ENCODE peak calls at places on chromosomes 16 and 17, in six cellular contexts. T is PC-3, Q is body of pancreas, P is Karpas-422, E is cardiac muscle cell, B is colonic mucosa. I is an unnamed sample.

GRCh38 chr17:79803997-79804855 is 7.3 kb upstream of the CBX8 start:
- DNase-seq in T (no peak), Q (no peak), P (peak), E (no peak), B (no peak), I (no peak)

GRCh38 chr16:67641779-67642708 is 2.9 kb upstream of the CARMIL2 start:
- DNase-seq in T (peak), Q (peak), P (peak), E (no peak), B (no peak), I (peak)

GRCh38 chr17:45425125-45425983 is 7.3 kb downstream of the ARHGAP27 start:
- DNase-seq in T (peak), Q (peak), P (peak), E (peak), B (peak), I (peak)

GRCh38 chr16:55341681-55342080 is 17.7 kb downstream of the IRX6 start:
- DNase-seq in T (no peak), Q (no peak), P (no peak), E (no peak), B (no peak), I (no peak)

GRCh38 chr17:50653738-50654137 is 19.1 kb downstream of the ABCC3 start:
- DNase-seq in T (no peak), Q (no peak), P (peak), E (no peak), B (no peak), I (no peak)

GRCh38 chr17:32814837-32815236 is 62.1 kb downstream of the MYO1D start:
- DNase-seq in T (no peak), Q (no peak), P (no peak), E (no peak), B (no peak), I (no peak)

GRCh38 chr17:79910985-79911361 is 71.7 kb upstream of the CBX4 start:
- DNase-seq in T (no peak), Q (no peak), P (no peak), E (no peak), B (no peak), I (no peak)

GRCh38 chr17:17375826-17376225 is 72.7 kb downstream of the NT5M start:
- DNase-seq in T (peak), Q (no peak), P (no peak), E (no peak), B (no peak), I (no peak)

GRCh38 chr16:58036943-58037342 is 11.4 kb downstream of the MMP15 start:
- DNase-seq in T (no peak), Q (no peak), P (no peak), E (no peak), B (no peak), I (no peak)

GRCh38 chr16:57061084-57061905 is 31.1 kb upstream of the CPNE2 start:
- DNase-seq in T (peak), Q (no peak), P (no peak), E (no peak), B (no peak), I (no peak)

GRCh38 chr17:49020609-49021008 is 23.4 kb downstream of the IGF2BP1 start:
- DNase-seq in T (no peak), Q (no peak), P (no peak), E (no peak), B (no peak), I (no peak)

GRCh38 chr16:79653337-79654000 is 52.9 kb upstream of the MAF start:
- DNase-seq in T (no peak), Q (peak), P (no peak), E (peak), B (peak), I (peak)

GRCh38 chr16:47143329-47143676 is 442 bp downstream of the NETO2 start:
- DNase-seq in T (peak), Q (peak), P (peak), E (peak), B (peak), I (peak)

GRCh38 chr17:5898406-5898805 is 171.8 kb upstream of the WSCD1 start:
- DNase-seq in T (no peak), Q (no peak), P (no peak), E (no peak), B (no peak), I (no peak)

GRCh38 chr17:28997811-28998210 is 8.0 kb downstream of the SEZ6 start:
- DNase-seq in T (no peak), Q (no peak), P (no peak), E (no peak), B (no peak), I (no peak)

GRCh38 chr16:88119881-88120280 is 168.6 kb downstream of the BANP start:
- DNase-seq in T (no peak), Q (no peak), P (no peak), E (no peak), B (no peak), I (no peak)

GRCh38 chr17:43175213-43176118 is 4.5 kb downstream of the NBR1 start:
- DNase-seq in T (peak), Q (no peak), P (no peak), E (no peak), B (no peak), I (peak)

GRCh38 chr17:44078412-44078811 is 7.9 kb downstream of the G6PC3 start:
- DNase-seq in T (no peak), Q (no peak), P (no peak), E (no peak), B (no peak), I (no peak)

GRCh38 chr16:12798171-12798570 is 5.5 kb downstream of the CPPED1 start:
- DNase-seq in T (no peak), Q (no peak), P (no peak), E (no peak), B (no peak), I (no peak)

GRCh38 chr17:29241015-29241963 is 5.4 kb upstream of the CRYBA1 start:
- DNase-seq in T (peak), Q (no peak), P (peak), E (no peak), B (no peak), I (no peak)

GRCh38 chr16:5504028-5504758 is 406.6 kb upstream of the EEF2KMT start:
- DNase-seq in T (no peak), Q (no peak), P (no peak), E (no peak), B (no peak), I (no peak)

GRCh38 chr16:684961-685696 is 995 bp upstream of the JMJD8 start:
- DNase-seq in T (no peak), Q (peak), P (no peak), E (no peak), B (no peak), I (no peak)

DNA sequence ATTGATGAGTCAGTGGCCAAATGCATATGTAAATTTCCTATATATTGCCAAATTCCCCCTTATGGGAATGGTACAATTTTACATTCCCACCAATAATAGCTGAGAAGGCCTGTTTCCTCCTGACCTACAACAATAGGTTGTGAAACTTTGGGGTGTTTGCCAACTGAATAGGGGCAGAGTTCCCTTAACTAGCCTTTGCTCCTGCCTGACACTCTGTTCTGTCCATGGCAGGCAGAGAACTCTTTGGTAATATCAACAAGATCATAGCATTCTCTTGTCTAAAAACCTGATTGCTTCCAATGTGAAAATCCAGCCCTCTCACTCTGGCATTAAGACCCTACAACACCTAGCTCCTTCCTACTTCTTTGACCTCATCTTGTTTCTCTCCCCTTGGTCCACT is 149.7 kb downstream of the HAPSTR1 start:
- DNase-seq in T (no peak), Q (no peak), P (no peak), E (no peak), B (no peak), I (no peak)
- H3K27ac ChIP-seq in T (no peak), Q (no peak), P (no peak), E (no peak), B (no peak), I (no peak)

GRCh38 chr16:54077412-54077821 is 209.2 kb downstream of the IRX3 start:
- DNase-seq in T (peak), Q (no peak), P (no peak), E (no peak), B (no peak), I (no peak)
- H3K27ac ChIP-seq in T (peak), Q (no peak), P (no peak), E (peak), B (no peak), I (no peak)

GRCh38 chr17:34076743-34077631 is 178.1 kb upstream of the CCL2 start:
- DNase-seq in T (no peak), Q (peak), P (no peak), E (no peak), B (no peak), I (no peak)
- H3K27ac ChIP-seq in T (no peak), Q (peak), P (no peak), E (no peak), B (no peak), I (no peak)

DNA sequence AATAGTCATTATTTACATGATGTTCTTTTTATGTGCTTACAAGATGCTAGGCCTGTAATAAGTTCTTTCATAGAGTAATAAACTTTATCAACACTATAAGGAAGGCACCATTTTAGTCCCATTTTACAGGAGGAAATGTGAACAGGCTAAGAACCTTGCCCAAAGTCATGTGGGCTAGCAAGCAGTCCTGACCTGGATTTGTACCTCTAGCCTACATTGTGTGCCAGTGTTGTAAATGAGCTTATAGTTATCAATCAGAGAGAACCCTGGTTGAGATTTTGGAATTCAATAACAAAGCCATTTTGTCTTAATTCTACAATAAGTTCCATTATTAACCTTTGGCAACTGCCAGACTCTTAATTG is 6.7 kb upstream of the TBKBP1 start:
- DNase-seq in T (no peak), Q (no peak), P (no peak), E (no peak), B (no peak), I (no peak)
- H3K27ac ChIP-seq in T (no peak), Q (no peak), P (no peak), E (peak), B (no peak), I (no peak)

GRCh38 chr17:4333041-4333440 is 33.4 kb downstream of the UBE2G1 start:
- DNase-seq in T (no peak), Q (no peak), P (no peak), E (no peak), B (no peak), I (no peak)
- H3K27ac ChIP-seq in T (peak), Q (no peak), P (no peak), E (peak), B (no peak), I (no peak)

GRCh38 chr16:64898159-64898558 is 223.7 kb downstream of the CDH11 start:
- DNase-seq in T (no peak), Q (no peak), P (no peak), E (no peak), B (no peak), I (no peak)

GRCh38 chr16:64893386-64893785 is 228.5 kb downstream of the CDH11 start:
- DNase-seq in T (peak), Q (no peak), P (peak), E (no peak), B (no peak), I (no peak)

GRCh38 chr16:64892843-64893242 is 229.0 kb downstream of the CDH11 start:
- DNase-seq in T (peak), Q (no peak), P (no peak), E (no peak), B (no peak), I (no peak)
- H3K27ac ChIP-seq in T (peak), Q (no peak), P (no peak), E (no peak), B (no peak), I (no peak)

DNA sequence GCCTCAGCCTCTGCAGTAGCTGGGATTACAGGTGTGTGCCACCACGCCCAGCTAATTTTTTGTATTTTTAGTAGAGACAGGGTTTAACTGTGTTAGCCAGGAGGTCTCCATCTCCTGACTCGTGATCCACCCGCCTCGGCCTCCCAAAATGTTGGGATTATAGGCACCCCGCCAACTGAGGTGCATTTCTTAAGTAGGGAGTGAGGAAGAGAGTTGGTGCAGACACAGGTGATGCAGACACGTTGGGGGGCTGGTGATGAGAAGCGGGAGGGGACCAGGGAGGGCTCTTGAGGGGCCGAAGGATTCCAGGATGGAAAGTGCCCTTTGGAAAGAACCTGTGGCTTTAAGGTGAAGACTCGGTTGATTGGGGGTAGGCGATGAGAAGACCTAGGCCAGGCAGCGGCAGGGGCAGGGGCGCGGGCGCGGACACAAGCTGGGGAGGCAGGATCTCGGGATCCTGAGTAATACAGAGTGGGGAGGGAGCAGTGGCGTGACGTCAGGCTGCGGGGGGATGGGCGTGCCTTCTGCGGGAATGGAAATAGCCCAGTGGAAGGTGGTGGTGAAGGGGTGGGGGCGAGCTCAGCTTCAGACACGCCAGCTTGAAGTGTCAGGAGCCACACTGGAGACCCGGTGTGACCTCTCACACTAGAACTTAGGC is 2.5 kb upstream of the ATP6V0C start:
- DNase-seq in T (no peak), Q (peak), P (no peak), E (no peak), B (peak), I (no peak)
- H3K27ac ChIP-seq in T (no peak), Q (no peak), P (no peak), E (no peak), B (no peak), I (no peak)

GRCh38 chr16:10940501-10941079 is 1.7 kb downstream of the DEXI start:
- DNase-seq in T (no peak), Q (no peak), P (peak), E (no peak), B (peak), I (peak)
- H3K27ac ChIP-seq in T (no peak), Q (peak), P (peak), E (no peak), B (peak), I (peak)

I was measured in small intestine.